ENCODE peak calls at places on chromosomes 13 and 19, in nine cellular contexts. B is A549, Q is IMR-90, V is Peyer's patch, D is breast epithelium, N is heart left ventricle, C is tibial nerve, L is suprapubic skin, X is HepG2. I is an unnamed sample.

GRCh38 chr13:20363604-20364003 is 131.5 kb upstream of the GJB6 start:
- DNase-seq in X (no peak), C (no peak), D (no peak), L (no peak), V (no peak), B (no peak), Q (no peak), N (no peak), I (no peak)

GRCh38 chr13:98022210-98022609 is 68.7 kb downstream of the IPO5 start:
- DNase-seq in C (peak; percentile 7), D (peak; percentile 65), L (no peak), N (no peak), V (no peak), X (peak; percentile 29), B (no peak), Q (peak; percentile 93), I (no peak)

GRCh38 chr13:85068231-85068630 is 731.0 kb downstream of the SLITRK6 start:
- DNase-seq in Q (no peak), B (no peak), X (no peak), V (no peak), C (no peak), D (no peak), L (no peak), N (no peak), I (no peak)

GRCh38 chr13:94033830-94034642 is 445.4 kb downstream of the DCT start:
- DNase-seq in L (no peak), V (no peak), X (no peak), B (no peak), Q (peak; percentile 3), D (no peak), C (no peak), N (no peak), I (no peak)

GRCh38 chr13:20174656-20175405 is 14.0 kb upstream of the GJA3 start:
- DNase-seq in N (no peak), B (peak; percentile 84), Q (peak; percentile 99), C (peak; percentile 75), D (peak; percentile 57), X (peak; percentile 26), V (peak; percentile 27), L (peak; percentile 89), I (peak; percentile 88)

GRCh38 chr19:16143399-16144215 is at the start of gene HSH2D:
- DNase-seq in X (peak; percentile 45), B (no peak), C (no peak), L (no peak), Q (no peak), D (peak; percentile 54), N (peak; percentile 50), V (peak; percentile 98), I (no peak)

GRCh38 chr19:46081928-46082727 is 41.3 kb upstream of the IGFL4 start:
- DNase-seq in N (no peak), D (no peak), B (peak; percentile 75), Q (peak; percentile 67), X (peak; percentile 41), C (peak; percentile 21), L (no peak), V (no peak), I (peak; percentile 46)

GRCh38 chr13:48746816-48747215 is 93.1 kb downstream of the CYSLTR2 start:
- DNase-seq in V (no peak), X (no peak), C (no peak), N (no peak), D (no peak), B (no peak), L (no peak), Q (no peak), I (no peak)

GRCh38 chr19:409515-410242 is 732 bp upstream of the C2CD4C start:
- DNase-seq in X (no peak), L (peak; percentile 77), C (no peak), N (no peak), D (no peak), B (no peak), Q (no peak), V (no peak), I (no peak)

GRCh38 chr19:50556236-50557008 is 11.8 kb downstream of the LRRC4B start:
- DNase-seq in N (peak; percentile 76), X (peak; percentile 33), V (peak; percentile 56), L (no peak), B (peak; percentile 88), C (peak; percentile 47), Q (peak; percentile 59), D (peak; percentile 24), I (peak; percentile 69)

GRCh38 chr13:93244918-93245280 is 18.3 kb downstream of the GPC6 start:
- DNase-seq in Q (peak; percentile 38), B (no peak), C (no peak), V (no peak), N (no peak), D (no peak), L (no peak), X (no peak), I (no peak)

GRCh38 chr19:43651758-43652545 is 12.3 kb upstream of the CADM4 start:
- DNase-seq in V (peak; percentile 51), D (peak; percentile 60), Q (peak; percentile 65), C (peak; percentile 71), N (peak; percentile 44), X (peak; percentile 75), L (no peak), B (peak; percentile 84), I (peak; percentile 77)

GRCh38 chr19:45641274-45642105 is 2.3 kb upstream of the EML2 start:
- DNase-seq in B (peak; percentile 98), L (peak; percentile 94), Q (peak; percentile 41), V (peak; percentile 93), N (peak; percentile 78), D (peak; percentile 95), C (peak; percentile 72), X (peak; percentile 90), I (peak; percentile 88)

GRCh38 chr19:4867534-4868285 is at the start of gene PLIN3:
- DNase-seq in X (peak; percentile 89), N (peak; percentile 97), C (peak; percentile 98), L (peak; percentile 99), D (peak; percentile 97), Q (peak; percentile 93), B (peak; percentile 96), V (peak; percentile 97), I (peak; percentile 94)
- TF ChIP-seq POLR2A in X (peak; percentile 63), N (no peak), C (peak; percentile 57), L (no peak), D (no peak), Q (no peak), B (peak; percentile 25), V (peak; percentile 77), I (no peak)

DNA sequence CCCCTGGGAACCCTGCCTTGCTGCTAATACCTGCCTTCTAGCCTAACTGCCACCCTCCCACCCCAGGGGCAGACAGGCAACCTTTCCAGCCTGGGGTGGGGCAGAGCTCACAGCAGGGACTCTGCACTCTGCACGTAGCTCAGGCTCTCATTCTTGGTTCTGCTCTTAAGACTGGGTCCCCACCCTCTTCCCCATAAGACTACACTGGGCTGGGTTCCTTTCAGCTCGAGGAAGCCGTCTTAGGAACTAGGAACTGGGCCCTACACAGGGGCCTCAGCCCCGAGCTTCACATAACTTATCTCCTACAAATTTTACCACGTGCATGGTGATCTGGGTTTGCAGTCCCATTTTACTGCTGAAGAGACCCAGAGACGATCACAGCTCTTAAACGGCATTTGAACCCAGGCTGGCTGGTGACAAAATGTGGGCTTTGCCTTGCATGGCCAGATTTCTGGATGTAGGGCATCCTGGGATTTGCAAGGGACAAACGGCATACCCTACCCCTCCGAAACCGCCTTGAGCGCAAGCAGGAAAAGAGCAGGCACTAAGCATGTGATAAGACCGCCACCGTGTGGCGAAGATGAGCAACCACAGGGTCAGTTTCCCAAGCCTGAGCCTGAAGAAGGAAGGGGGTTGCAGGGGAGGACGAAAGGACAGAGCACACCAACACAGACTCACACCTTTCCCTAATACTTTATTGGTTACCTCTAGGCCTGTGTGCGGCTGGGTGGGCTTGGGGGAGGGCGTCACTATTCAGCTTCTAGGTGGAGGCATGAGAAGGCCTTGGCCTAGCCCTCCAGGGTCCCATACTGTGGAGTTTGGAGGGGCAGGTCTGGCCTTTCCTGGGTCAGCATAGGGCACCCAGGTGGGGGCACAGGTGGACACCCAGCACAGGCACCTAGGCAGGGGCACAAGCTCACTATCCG is 5.1 kb downstream of the JUNB start:
- DNase-seq in D (peak; percentile 61), L (no peak), V (peak; percentile 72), N (peak; percentile 78), B (peak; percentile 86), X (peak; percentile 68), C (peak; percentile 76), Q (peak; percentile 81), I (peak; percentile 91)
- TF ChIP-seq POLR2A in D (peak; percentile 26), L (no peak), V (peak; percentile 71), N (no peak), B (no peak), X (peak; percentile 48), C (no peak), Q (peak; percentile 76), I (peak; percentile 72)

DNA sequence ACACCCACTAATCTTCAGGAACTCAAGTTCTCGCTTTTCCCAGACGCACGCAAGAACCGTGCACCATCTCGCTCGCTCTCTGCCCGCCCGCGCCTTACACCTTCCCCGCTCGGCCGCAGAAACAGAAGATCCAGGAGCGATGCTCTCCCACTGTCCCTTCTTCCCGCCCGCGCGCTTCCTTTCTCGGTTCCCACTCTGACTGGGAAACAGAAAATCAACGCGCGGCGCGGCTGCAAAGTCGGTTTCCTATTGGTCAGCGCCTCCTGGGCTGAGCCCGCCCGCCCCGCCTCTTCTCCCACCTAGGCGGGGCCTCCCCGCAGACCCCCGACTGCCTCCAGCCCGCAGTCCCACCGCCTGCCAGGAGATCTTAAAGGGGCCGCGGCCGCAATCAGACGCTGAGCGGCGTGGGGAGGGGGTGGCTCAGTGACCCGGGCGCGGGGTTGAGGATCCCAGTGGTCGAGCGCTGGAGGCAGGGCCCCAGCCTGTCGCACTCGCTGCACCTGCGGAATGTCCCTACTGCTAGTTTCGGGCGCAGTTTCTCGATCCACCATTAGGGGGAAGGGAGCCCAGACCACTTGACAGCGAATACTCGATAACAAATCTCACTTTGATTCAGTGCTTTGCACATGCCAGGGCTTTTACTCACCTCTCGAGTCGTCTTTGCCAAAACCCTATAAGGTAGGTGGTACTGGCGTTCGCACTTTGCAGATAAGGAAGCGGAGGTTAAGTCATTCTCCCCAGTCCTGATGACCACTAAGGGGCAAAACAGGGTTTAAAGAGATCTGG is 700 bp upstream of the SLC25A23 start:
- DNase-seq in D (peak; percentile 92), B (peak; percentile 97), Q (peak; percentile 97), L (peak; percentile 98), V (peak; percentile 96), N (peak; percentile 97), C (peak; percentile 96), X (peak; percentile 94), I (peak; percentile 95)
- TF ChIP-seq POLR2A in D (no peak), B (no peak), Q (no peak), L (no peak), V (peak; percentile 76), N (no peak), C (no peak), X (peak; percentile 43), I (no peak)

DNA sequence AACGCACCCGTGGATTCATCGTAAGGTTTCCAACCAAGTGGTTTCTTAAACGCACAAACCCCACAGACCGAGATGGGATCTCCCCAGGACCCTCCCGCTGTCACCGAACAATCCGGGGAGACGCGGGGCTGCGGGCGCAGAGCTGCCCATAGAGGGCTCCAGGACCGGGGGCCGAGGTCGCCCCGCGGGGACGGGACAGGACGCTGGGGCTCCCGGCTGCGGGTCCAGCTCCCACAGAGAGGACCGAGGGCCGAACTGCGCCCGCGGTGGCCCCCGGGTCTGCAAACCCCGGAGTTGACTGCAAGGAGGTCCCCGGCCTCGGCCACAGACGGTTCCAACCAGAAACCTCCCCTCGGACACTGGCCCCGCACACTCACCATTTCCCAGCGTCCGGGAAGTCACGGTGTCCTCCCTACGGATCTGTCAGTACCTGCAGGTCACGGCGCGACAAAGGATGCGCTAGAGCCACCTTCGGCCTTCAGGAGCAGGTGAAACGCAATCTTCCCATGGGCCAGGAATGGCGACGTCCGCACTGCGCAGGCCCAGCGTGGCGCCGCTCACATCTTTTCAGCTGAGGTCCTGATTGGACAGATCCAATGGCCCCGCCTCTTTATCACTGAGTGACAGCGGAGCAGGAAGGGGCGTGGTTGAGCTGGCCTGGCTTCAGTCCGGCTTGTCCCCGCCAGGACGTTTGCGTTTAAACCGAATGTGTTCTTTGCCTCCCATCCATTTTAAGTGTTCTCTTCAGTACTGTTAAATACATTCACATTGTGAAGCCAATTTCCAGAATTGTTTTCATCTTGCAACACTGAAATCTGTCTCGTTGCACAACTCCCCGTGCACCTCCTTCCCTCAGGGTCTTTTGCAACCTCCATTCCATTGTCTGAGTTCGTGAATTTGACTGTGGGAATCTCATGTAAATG is at the start of gene ZNF14:
- DNase-seq in Q (peak; percentile 90), N (peak; percentile 95), D (peak; percentile 95), B (peak; percentile 92), V (peak; percentile 96), X (peak; percentile 91), C (peak; percentile 97), L (peak; percentile 95), I (peak; percentile 90)
- TF ChIP-seq POLR2A in Q (no peak), N (no peak), D (peak; percentile 84), B (peak; percentile 82), V (peak; percentile 56), X (peak; percentile 98), C (peak; percentile 92), L (no peak), I (peak; percentile 54)

I was measured in erythroblast.